ENCODE peak calls at places on chromosomes 7 and 10, in four cellular contexts. One of them, this sample, is unnamed.
A peak's percentile ranks its signal among the peaks of the same experiment; 100 is the strongest.

GRCh38 chr10:15898046-15898445 is 37.7 kb upstream of the MINDY3 start:
- DNase-seq in HCT116: no peak
- DNase-seq in HepG2: no peak
- DNase-seq in K562: peak; percentile 16
- DNase-seq in this sample: no peak

GRCh38 chr10:103476046-103476768 is 2.8 kb downstream of the CALHM3 start:
- DNase-seq in HCT116: no peak
- DNase-seq in HepG2: no peak
- DNase-seq in K562: peak; percentile 36
- DNase-seq in this sample: no peak

GRCh38 chr10:69451209-69451783 is at the start of gene TSPAN15:
- DNase-seq in HCT116: peak; percentile 75
- DNase-seq in HepG2: peak; percentile 68
- DNase-seq in K562: peak; percentile 90
- DNase-seq in this sample: no peak

GRCh38 chr10:30207485-30208052 is 141.5 kb downstream of the MTPAP start:
- DNase-seq in HCT116: no peak
- DNase-seq in HepG2: no peak
- DNase-seq in K562: no peak
- DNase-seq in this sample: no peak

GRCh38 chr10:113476673-113477072 is 76.2 kb upstream of the HABP2 start:
- DNase-seq in HCT116: no peak
- DNase-seq in HepG2: no peak
- DNase-seq in K562: no peak
- DNase-seq in this sample: no peak

GRCh38 chr7:133310232-133310852 is 57.5 kb downstream of the EXOC4 start:
- DNase-seq in HCT116: no peak
- DNase-seq in HepG2: peak; percentile 7
- DNase-seq in K562: no peak
- DNase-seq in this sample: no peak

GRCh38 chr7:105621617-105622016 is 40.3 kb upstream of the EFCAB10 start:
- DNase-seq in HCT116: no peak
- DNase-seq in HepG2: no peak
- DNase-seq in K562: no peak
- DNase-seq in this sample: no peak

GRCh38 chr10:130029209-130029608 is 65.1 kb upstream of the EBF3 start:
- DNase-seq in HCT116: no peak
- DNase-seq in HepG2: no peak
- DNase-seq in K562: no peak
- DNase-seq in this sample: no peak

GRCh38 chr7:63080406-63080805 is 918.2 kb upstream of the ZNF722 start:
- DNase-seq in HCT116: no peak
- DNase-seq in HepG2: no peak
- DNase-seq in K562: no peak
- DNase-seq in this sample: no peak

GRCh38 chr10:12890958-12891357 is 110.6 kb downstream of the CCDC3 start:
- DNase-seq in HCT116: no peak
- DNase-seq in HepG2: no peak
- DNase-seq in K562: no peak
- DNase-seq in this sample: no peak

GRCh38 chr10:6036861-6037321 is 25.3 kb downstream of the IL2RA start:
- DNase-seq in HCT116: no peak
- DNase-seq in HepG2: no peak
- DNase-seq in K562: no peak
- DNase-seq in this sample: no peak

GRCh38 chr7:156889746-156890145 is 3.2 kb downstream of the LMBR1 start:
- DNase-seq in HCT116: no peak
- DNase-seq in HepG2: no peak
- DNase-seq in K562: no peak
- DNase-seq in this sample: no peak

GRCh38 chr7:106609416-106609815 is 51.5 kb downstream of the CCDC71L start:
- DNase-seq in HCT116: no peak
- DNase-seq in HepG2: no peak
- DNase-seq in K562: no peak
- DNase-seq in this sample: no peak

GRCh38 chr7:121395961-121396757 is at the start of gene FAM3C:
- DNase-seq in HCT116: peak; percentile 82
- DNase-seq in HepG2: peak; percentile 81
- DNase-seq in K562: peak; percentile 99
- DNase-seq in this sample: peak; percentile 67
- TF ChIP-seq REST in HCT116: no peak
- TF ChIP-seq REST in HepG2: no peak
- TF ChIP-seq REST in K562: no peak
- TF ChIP-seq REST in this sample: no peak

DNA sequence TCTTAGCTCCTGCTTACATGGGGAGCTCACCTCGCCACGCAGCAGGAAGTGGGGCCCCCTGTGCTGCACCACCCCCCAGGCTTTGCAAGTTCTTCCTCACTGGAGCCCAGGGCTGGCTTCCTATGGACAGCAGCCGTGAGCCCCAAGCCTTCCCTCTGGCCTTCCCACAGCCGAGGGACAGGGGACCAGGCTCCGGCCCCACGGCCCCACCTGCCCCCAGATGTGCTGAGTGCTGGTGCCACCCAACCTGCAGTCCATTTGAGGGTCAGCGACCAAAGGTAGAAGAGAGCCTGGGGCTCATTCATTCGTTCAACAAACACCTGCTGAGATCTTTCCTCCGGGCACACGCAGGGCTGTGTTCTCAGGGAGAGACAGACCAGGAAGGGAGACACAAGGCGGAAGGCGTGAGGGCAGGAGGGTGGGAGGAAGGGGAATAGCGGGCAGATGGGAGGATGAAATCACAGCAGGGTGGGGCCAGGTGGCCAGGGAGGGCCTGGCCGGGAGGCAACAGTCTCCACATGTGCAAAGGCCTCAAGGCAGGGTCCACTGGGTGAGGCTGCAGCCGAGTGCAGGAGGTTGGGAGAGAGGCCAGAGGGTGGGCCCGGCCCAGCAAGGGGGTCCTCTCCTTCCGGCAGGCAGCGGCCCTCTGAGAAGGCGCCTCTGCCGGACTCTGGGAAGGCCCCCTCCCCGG is 100.1 kb downstream of the FOXL3 start:
- DNase-seq in HCT116: no peak
- DNase-seq in HepG2: no peak
- DNase-seq in K562: no peak
- DNase-seq in this sample: no peak
- TF ChIP-seq TCF7L2 in HCT116: no peak
- TF ChIP-seq TCF7L2 in HepG2: no peak
- TF ChIP-seq TCF7L2 in K562: no peak
- TF ChIP-seq TCF7L2 in this sample: no peak

GRCh38 chr10:59079386-59080226 is 96.8 kb upstream of the PHYHIPL start:
- DNase-seq in HCT116: peak; percentile 3
- DNase-seq in HepG2: peak; percentile 39
- DNase-seq in K562: no peak
- DNase-seq in this sample: no peak
- H3K27ac ChIP-seq in HCT116: peak overlapping the region; percentile 12
- H3K27ac ChIP-seq in HepG2: peak overlapping the region; percentile 35
- H3K27ac ChIP-seq in K562: no peak overlapping the region
- H3K27ac ChIP-seq in this sample: no peak overlapping the region

GRCh38 chr7:5041047-5041446 is 4.6 kb upstream of the RBAK start:
- DNase-seq in HCT116: no peak
- DNase-seq in HepG2: no peak
- DNase-seq in K562: no peak
- DNase-seq in this sample: no peak

GRCh38 chr7:5043661-5044060 is 2.0 kb upstream of the RBAK start:
- DNase-seq in HCT116: no peak
- DNase-seq in HepG2: no peak
- DNase-seq in K562: no peak
- DNase-seq in this sample: no peak

GRCh38 chr7:5045558-5046396 is at the start of gene RBAK:
- DNase-seq in HCT116: peak; percentile 92
- DNase-seq in HepG2: peak; percentile 92
- DNase-seq in K562: peak; percentile 91
- DNase-seq in this sample: peak; percentile 67
- TF ChIP-seq REST in HCT116: no peak
- TF ChIP-seq REST in HepG2: no peak
- TF ChIP-seq REST in K562: peak; percentile 32
- TF ChIP-seq REST in this sample: no peak

DNA sequence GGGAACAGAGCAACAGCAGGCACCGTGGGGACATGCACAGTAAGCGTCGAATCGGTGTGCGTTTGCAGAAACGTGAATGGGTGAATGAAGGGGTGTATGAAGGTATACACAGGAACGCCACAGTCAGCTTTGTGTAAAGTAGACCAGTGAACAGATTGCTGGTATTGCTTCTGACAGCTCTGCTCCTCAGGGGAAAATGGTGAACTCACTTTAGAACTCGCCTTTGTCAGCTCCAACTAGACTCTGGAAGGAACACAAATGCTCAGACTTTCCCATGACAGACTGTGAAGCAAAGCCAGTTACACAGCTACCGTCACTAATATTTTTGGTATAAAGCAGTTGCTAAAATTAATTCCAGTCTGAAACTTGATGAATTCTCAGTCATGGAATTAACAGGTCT is 78.9 kb downstream of the CUX1 start:
- DNase-seq in HCT116: no peak
- DNase-seq in HepG2: no peak
- DNase-seq in K562: no peak
- DNase-seq in this sample: no peak
- TF ChIP-seq TCF7L2 in HCT116: no peak
- TF ChIP-seq TCF7L2 in HepG2: no peak
- TF ChIP-seq TCF7L2 in K562: no peak
- TF ChIP-seq TCF7L2 in this sample: no peak

GRCh38 chr10:11215468-11215867 is 197.8 kb downstream of the CELF2 start:
- DNase-seq in HCT116: no peak
- DNase-seq in HepG2: no peak
- DNase-seq in K562: no peak
- DNase-seq in this sample: no peak
- H3K27ac ChIP-seq in HCT116: no peak overlapping the region
- H3K27ac ChIP-seq in HepG2: no peak overlapping the region
- H3K27ac ChIP-seq in K562: no peak overlapping the region
- H3K27ac ChIP-seq in this sample: no peak overlapping the region

GRCh38 chr10:124469956-124470484 is 8.4 kb downstream of the LHPP start:
- DNase-seq in HCT116: no peak
- DNase-seq in HepG2: no peak
- DNase-seq in K562: no peak
- DNase-seq in this sample: no peak

GRCh38 chr10:124472071-124472470 is 10.4 kb downstream of the LHPP start:
- DNase-seq in HCT116: no peak
- DNase-seq in HepG2: no peak
- DNase-seq in K562: no peak
- DNase-seq in this sample: no peak

GRCh38 chr10:124470544-124471449 is 9.2 kb downstream of the LHPP start:
- DNase-seq in HCT116: no peak
- DNase-seq in HepG2: peak; percentile 98
- DNase-seq in K562: no peak
- DNase-seq in this sample: no peak

GRCh38 chr10:124474502-124475070 is 13.0 kb downstream of the LHPP start:
- DNase-seq in HCT116: no peak
- DNase-seq in HepG2: no peak
- DNase-seq in K562: no peak
- DNase-seq in this sample: no peak

GRCh38 chr10:124473070-124473469 is 11.4 kb downstream of the LHPP start:
- DNase-seq in HCT116: no peak
- DNase-seq in HepG2: no peak
- DNase-seq in K562: no peak
- DNase-seq in this sample: no peak
- TF ChIP-seq REST in HCT116: no peak
- TF ChIP-seq REST in HepG2: no peak
- TF ChIP-seq REST in K562: no peak
- TF ChIP-seq REST in this sample: no peak

GRCh38 chr10:72885953-72886352 is 7.6 kb upstream of the OIT3 start:
- DNase-seq in HCT116: no peak
- DNase-seq in HepG2: no peak
- DNase-seq in K562: no peak
- DNase-seq in this sample: no peak

GRCh38 chr10:72881291-72881690 is 12.2 kb upstream of the OIT3 start:
- DNase-seq in HCT116: no peak
- DNase-seq in HepG2: no peak
- DNase-seq in K562: no peak
- DNase-seq in this sample: no peak

GRCh38 chr10:72886596-72887522 is 6.7 kb upstream of the OIT3 start:
- DNase-seq in HCT116: no peak
- DNase-seq in HepG2: no peak
- DNase-seq in K562: no peak
- DNase-seq in this sample: no peak

GRCh38 chr10:72888151-72888638 is 5.3 kb upstream of the OIT3 start:
- DNase-seq in HCT116: no peak
- DNase-seq in HepG2: no peak
- DNase-seq in K562: no peak
- DNase-seq in this sample: no peak

DNA sequence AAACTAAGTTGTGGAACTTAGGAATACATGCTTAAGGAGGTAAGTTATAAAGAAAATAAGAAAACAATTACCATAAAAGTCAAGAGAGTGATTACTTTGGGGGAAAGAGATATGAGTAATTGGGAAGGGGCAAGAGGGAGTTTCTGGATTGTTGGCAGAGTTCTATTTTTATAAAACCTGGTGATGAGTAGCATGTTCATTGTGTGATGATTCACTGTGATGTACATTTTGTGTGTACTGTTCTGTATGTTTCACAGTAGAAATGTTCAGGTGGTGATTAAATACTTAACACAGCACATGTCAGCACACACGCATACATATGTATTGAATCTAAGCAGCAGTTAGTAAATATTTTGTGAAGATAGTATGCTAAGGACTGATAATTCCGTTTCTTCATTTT is 9.7 kb upstream of the OIT3 start:
- DNase-seq in HCT116: no peak
- DNase-seq in HepG2: no peak
- DNase-seq in K562: no peak
- DNase-seq in this sample: no peak
- TF ChIP-seq TCF7L2 in HCT116: no peak
- TF ChIP-seq TCF7L2 in HepG2: no peak
- TF ChIP-seq TCF7L2 in K562: no peak
- TF ChIP-seq TCF7L2 in this sample: no peak

DNA sequence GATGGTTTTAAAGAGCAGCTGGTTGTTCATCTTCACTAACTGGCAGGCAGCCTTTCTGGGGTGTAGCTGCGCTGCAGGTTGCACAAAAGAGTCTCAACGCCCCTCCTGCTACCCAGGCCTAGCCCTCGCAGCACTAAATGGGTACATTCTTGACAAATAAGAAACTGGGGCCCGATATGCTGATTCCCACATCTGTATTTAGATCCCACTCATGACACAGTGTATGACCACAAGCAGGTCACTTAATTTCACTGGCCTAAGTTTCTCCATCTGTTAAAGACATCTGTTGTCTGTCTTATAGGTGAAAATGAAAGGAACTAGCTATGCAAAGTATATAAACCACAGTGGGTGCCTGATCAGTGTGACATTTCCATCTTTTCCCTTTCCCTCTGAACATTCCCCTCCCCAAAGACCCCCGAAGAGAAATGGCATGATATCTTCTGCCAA is 85.9 kb upstream of the AGBL3 start:
- DNase-seq in HCT116: no peak
- DNase-seq in HepG2: no peak
- DNase-seq in K562: no peak
- DNase-seq in this sample: no peak
- H3K27ac ChIP-seq in HCT116: peak overlapping the region; percentile 77
- H3K27ac ChIP-seq in HepG2: peak overlapping the region; percentile 98
- H3K27ac ChIP-seq in K562: no peak overlapping the region
- H3K27ac ChIP-seq in this sample: no peak overlapping the region

DNA sequence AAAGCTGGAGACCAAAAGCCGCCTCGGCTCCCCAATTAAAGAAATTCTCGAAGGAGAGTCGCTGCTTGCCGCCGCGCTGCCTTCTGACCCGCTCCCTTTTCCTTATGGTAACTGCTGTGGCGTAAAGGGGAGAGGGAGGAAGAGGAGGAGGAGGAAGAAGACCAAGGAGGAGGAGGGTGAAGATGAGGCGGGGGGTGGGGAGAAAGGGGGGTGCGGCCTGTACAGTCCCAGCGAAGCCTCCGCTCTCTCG is 388 bp downstream of the CNOT4 start:
- DNase-seq in HCT116: no peak
- DNase-seq in HepG2: no peak
- DNase-seq in K562: peak; percentile 85
- DNase-seq in this sample: no peak
- TF ChIP-seq REST in HCT116: no peak
- TF ChIP-seq REST in HepG2: no peak
- TF ChIP-seq REST in K562: no peak
- TF ChIP-seq REST in this sample: no peak